ENCODE peak calls at places on chromosome 1, in seven cellular contexts. E, X, R, O, N, A and L are unnamed samples.

GRCh38 chr1:185479781-185480180 is 162.7 kb upstream of the IVNS1ABP start:
- DNase-seq in E (no peak), X (no peak), R (no peak), O (no peak), N (no peak), A (no peak), L (no peak)

GRCh38 chr1:3319874-3320245 is 134.6 kb upstream of the ARHGEF16 start:
- DNase-seq in E (peak; percentile 75), X (no peak), R (no peak), O (peak; percentile 52), N (peak; percentile 85), A (peak; percentile 49), L (peak; percentile 37)

GRCh38 chr1:45493116-45493697 is 2.2 kb upstream of the TESK2 start:
- DNase-seq in E (peak; percentile 56), X (peak; percentile 83), R (no peak), O (peak; percentile 70), N (peak; percentile 53), A (peak; percentile 51), L (peak; percentile 74)

GRCh38 chr1:70509996-70510876 is 99.2 kb downstream of the CTH start:
- DNase-seq in E (no peak), X (no peak), R (no peak), O (no peak), N (peak; percentile 66), A (peak; percentile 95), L (peak; percentile 78)

GRCh38 chr1:226738995-226739695 is at the start of gene ITPKB:
- DNase-seq in E (peak; percentile 56), X (peak; percentile 93), R (peak; percentile 32), O (peak; percentile 77), N (peak; percentile 44), A (peak; percentile 65), L (peak; percentile 50)

GRCh38 chr1:224542783-224543440 is 73.2 kb upstream of the CNIH3 start:
- DNase-seq in E (no peak), X (no peak), R (no peak), O (no peak), N (peak; percentile 28), A (peak; percentile 99), L (no peak)

GRCh38 chr1:201354151-201354900 is 23.2 kb downstream of the TNNT2 start:
- DNase-seq in E (no peak), X (no peak), R (no peak), O (no peak), N (no peak), A (no peak), L (no peak)

GRCh38 chr1:36239941-36240637 is 15.8 kb downstream of the THRAP3 start:
- DNase-seq in E (no peak), X (peak; percentile 40), R (no peak), O (no peak), N (no peak), A (peak; percentile 45), L (no peak)

GRCh38 chr1:22749919-22750670 is 39.5 kb downstream of the EPHB2 start:
- DNase-seq in E (peak; percentile 47), X (no peak), R (no peak), O (peak; percentile 66), N (peak; percentile 88), A (peak; percentile 98), L (no peak)

GRCh38 chr1:84621553-84621952 is 47.3 kb upstream of the CTBS start:
- DNase-seq in E (no peak), X (no peak), R (no peak), O (no peak), N (no peak), A (no peak), L (no peak)

GRCh38 chr1:119865607-119866006 is 30.7 kb downstream of the ADAM30 start:
- DNase-seq in E (no peak), X (no peak), R (no peak), O (no peak), N (no peak), A (peak; percentile 93), L (no peak)

GRCh38 chr1:87115317-87115885 is 201.0 kb downstream of the HS2ST1 start:
- DNase-seq in E (no peak), X (no peak), R (no peak), O (no peak), N (no peak), A (peak; percentile 85), L (peak; percentile 64)

GRCh38 chr1:44553771-44554170 is 120.5 kb downstream of the TMEM53 start:
- DNase-seq in E (no peak), X (no peak), R (no peak), O (no peak), N (peak; percentile 39), A (peak; percentile 10), L (no peak)

GRCh38 chr1:67078291-67078690 is 24.3 kb upstream of the SLC35D1 start:
- DNase-seq in E (no peak), X (no peak), R (no peak), O (no peak), N (no peak), A (no peak), L (no peak)

GRCh38 chr1:179287946-179288345 is 5.7 kb upstream of the SOAT1 start:
- DNase-seq in E (no peak), X (no peak), R (no peak), O (no peak), N (peak; percentile 63), A (no peak), L (no peak)

GRCh38 chr1:225737179-225737578 is 40.4 kb upstream of the SRP9 start:
- DNase-seq in E (no peak), X (no peak), R (no peak), O (no peak), N (peak; percentile 49), A (no peak), L (no peak)

GRCh38 chr1:27241677-27242076 is 7.2 kb downstream of the WDTC1 start:
- DNase-seq in E (no peak), X (no peak), R (no peak), O (no peak), N (no peak), A (no peak), L (peak; percentile 9)

GRCh38 chr1:246577720-246578106 is 11.5 kb downstream of the CNST start:
- DNase-seq in E (no peak), X (no peak), R (no peak), O (no peak), N (no peak), A (peak; percentile 38), L (peak; percentile 52)

GRCh38 chr1:16111771-16112557 is 38.5 kb upstream of the FAM131C start:
- DNase-seq in E (no peak), X (no peak), R (no peak), O (no peak), N (no peak), A (peak; percentile 87), L (no peak)

GRCh38 chr1:177256153-177256814 is 85.5 kb downstream of the BRINP2 start:
- DNase-seq in E (peak; percentile 75), X (no peak), R (peak; percentile 17), O (peak; percentile 32), N (peak; percentile 72), A (peak; percentile 81), L (peak; percentile 16)

GRCh38 chr1:109807398-109807795 is 43.7 kb upstream of the EPS8L3 start:
- DNase-seq in E (no peak), X (no peak), R (no peak), O (no peak), N (no peak), A (no peak), L (no peak)

GRCh38 chr1:147541672-147542548 is 609 bp downstream of the BCL9 start:
- DNase-seq in E (peak; percentile 43), X (peak; percentile 88), R (peak; percentile 19), O (peak; percentile 38), N (no peak), A (peak; percentile 39), L (no peak)

GRCh38 chr1:33176362-33176850 is 5.4 kb downstream of the TRIM62 start:
- DNase-seq in E (no peak), X (peak; percentile 86), R (peak; percentile 59), O (no peak), N (no peak), A (peak; percentile 67), L (no peak)

GRCh38 chr1:5501206-5501980 is 490.8 kb downstream of the NPHP4 start:
- DNase-seq in E (no peak), X (no peak), R (no peak), O (peak; percentile 22), N (no peak), A (no peak), L (no peak)

GRCh38 chr1:234917495-234918188 is 211.0 kb downstream of the TOMM20 start:
- DNase-seq in E (no peak), X (peak; percentile 80), R (no peak), O (no peak), N (no peak), A (no peak), L (no peak)

GRCh38 chr1:20645414-20645813 is 12.2 kb downstream of the PINK1 start:
- DNase-seq in E (no peak), X (no peak), R (no peak), O (no peak), N (no peak), A (no peak), L (no peak)
- TF ChIP-seq POLR2A in E (no peak), X (no peak), R (no peak), O (no peak), N (no peak), A (no peak), L (no peak)

DNA sequence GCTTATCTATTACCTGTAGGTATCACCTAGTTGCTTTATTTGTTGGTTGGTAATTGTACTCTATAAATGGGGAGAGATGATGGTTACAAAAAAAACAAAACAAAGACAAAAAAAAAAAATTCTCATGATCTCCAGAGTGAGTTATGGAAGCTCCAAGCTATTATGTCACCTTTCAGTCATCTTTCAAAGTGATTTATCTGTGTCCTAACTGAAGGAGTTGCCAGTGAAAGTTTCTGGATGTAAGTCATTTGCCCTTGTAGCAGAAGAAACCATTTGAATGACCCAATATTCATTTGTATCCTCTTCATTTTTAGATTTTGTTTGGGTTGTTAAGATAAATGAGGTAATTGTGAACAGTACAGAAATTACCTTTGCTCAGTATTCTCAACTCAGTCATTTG is 3.6 kb downstream of the SLC35F3 start:
- DNase-seq in E (no peak), X (no peak), R (no peak), O (no peak), N (no peak), A (no peak), L (no peak)
- TF ChIP-seq POLR2A in E (no peak), X (no peak), R (no peak), O (no peak), N (no peak), A (no peak), L (no peak)

GRCh38 chr1:170114916-170115315 is 30.8 kb upstream of the NTMT2 start:
- DNase-seq in E (no peak), X (no peak), R (no peak), O (no peak), N (no peak), A (peak; percentile 51), L (no peak)
- TF ChIP-seq POLR2A in E (no peak), X (no peak), R (no peak), O (no peak), N (no peak), A (no peak), L (no peak)

DNA sequence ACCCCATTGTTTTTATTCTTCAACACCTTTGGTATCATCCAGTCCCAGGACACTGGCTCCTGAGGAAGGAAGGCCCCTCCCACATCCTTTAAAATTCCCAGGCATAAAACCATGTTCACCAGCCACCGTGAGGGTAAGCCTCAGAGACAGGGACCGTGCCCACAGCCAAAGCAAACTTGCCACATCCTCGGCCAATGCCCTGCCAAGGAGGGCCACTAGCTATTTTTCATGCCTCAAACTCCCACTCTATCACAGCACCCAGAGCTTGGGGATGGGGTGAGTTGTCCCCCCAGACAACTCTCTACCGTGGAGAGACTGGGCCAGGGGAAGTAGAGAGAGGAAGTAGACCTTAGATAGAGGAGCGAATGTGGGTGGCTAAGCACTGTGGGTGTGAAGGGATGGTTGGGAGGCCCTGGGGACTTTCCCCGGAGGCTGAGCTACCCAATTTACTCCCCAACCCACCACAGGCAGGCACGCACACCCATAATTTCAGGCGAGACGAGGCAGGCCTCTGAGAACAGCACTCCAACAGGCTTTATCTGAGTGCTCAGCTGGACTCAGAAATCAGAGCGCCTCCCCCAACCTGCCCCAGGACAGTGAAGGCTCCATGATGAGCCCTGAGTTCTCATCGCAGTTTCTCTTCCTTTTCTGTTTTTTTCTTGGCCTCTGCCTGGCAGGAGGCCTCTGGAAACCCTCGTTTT is 15.9 kb upstream of the BTG2 start:
- DNase-seq in E (peak; percentile 56), X (no peak), R (no peak), O (no peak), N (no peak), A (no peak), L (peak; percentile 67)
- TF ChIP-seq POLR2A in E (no peak), X (no peak), R (no peak), O (peak; percentile 8), N (no peak), A (no peak), L (peak; percentile 10)